ENCODE peak calls at places on chromosome 22, in five cellular contexts. K is GM12878, M is SK-N-SH, B is HepG2, A is K562. D is an unnamed sample.

GRCh38 chr22:33940741-33941140 is 20.5 kb upstream of the LARGE1 start:
- DNase-seq in K (no peak), M (no peak), B (peak), A (no peak), D (no peak)

GRCh38 chr22:31321421-31321820 is 24.7 kb downstream of the PATZ1 start:
- DNase-seq in K (no peak), M (no peak), B (no peak), A (no peak), D (no peak)

GRCh38 chr22:44827666-44828065 is 75.3 kb downstream of the ARHGAP8 start:
- DNase-seq in K (no peak), M (no peak), B (no peak), A (no peak), D (no peak)

GRCh38 chr22:49503321-49503720 is 324.4 kb downstream of the BRD1 start:
- DNase-seq in K (peak), M (no peak), B (no peak), A (no peak), D (no peak)

GRCh38 chr22:49960159-49960966 is at the start of gene PIM3:
- DNase-seq in K (peak), M (peak), B (peak), A (peak), D (peak)

GRCh38 chr22:19942886-19943664 is 1.5 kb upstream of the TXNRD2 start:
- DNase-seq in K (no peak), M (no peak), B (peak), A (no peak), D (no peak)

GRCh38 chr22:38017272-38017920 is 33.0 kb upstream of the SOX10 start:
- DNase-seq in K (no peak), M (no peak), B (no peak), A (no peak), D (no peak)

GRCh38 chr22:36166518-36167220 is 6.1 kb upstream of the APOL3 start:
- DNase-seq in K (no peak), M (no peak), B (no peak), A (no peak), D (no peak)

GRCh38 chr22:19664951-19665783 is 49.1 kb upstream of the SEPTIN5 start:
- DNase-seq in K (no peak), M (no peak), B (no peak), A (no peak), D (no peak)

GRCh38 chr22:19687561-19688300 is 26.6 kb upstream of the SEPTIN5 start:
- DNase-seq in K (no peak), M (no peak), B (no peak), A (peak), D (no peak)

GRCh38 chr22:39356464-39356863 is 6.7 kb downstream of the SYNGR1 start:
- DNase-seq in K (no peak), M (no peak), B (no peak), A (no peak), D (no peak)

GRCh38 chr22:24695958-24696511 is 78.5 kb downstream of the PIWIL3 start:
- DNase-seq in K (no peak), M (no peak), B (no peak), A (peak), D (no peak)

GRCh38 chr22:36331306-36331911 is 56.4 kb downstream of the MYH9 start:
- DNase-seq in K (peak), M (peak), B (peak), A (peak), D (peak)

GRCh38 chr22:19821523-19822300 is 33.0 kb downstream of the GNB1L start:
- DNase-seq in K (no peak), M (peak), B (no peak), A (no peak), D (peak)

GRCh38 chr22:31091106-31091975 is 10.2 kb downstream of the SMTN start:
- DNase-seq in K (no peak), M (peak), B (no peak), A (no peak), D (peak)

GRCh38 chr22:22460060-22460459 is 48.5 kb downstream of the ZNF280B start:
- DNase-seq in K (no peak), M (no peak), B (no peak), A (no peak), D (no peak)

GRCh38 chr22:35995345-35995744 is 33.3 kb downstream of the RBFOX2 start:
- DNase-seq in K (no peak), M (no peak), B (no peak), A (no peak), D (no peak)

GRCh38 chr22:19825904-19826618 is 28.6 kb downstream of the GNB1L start:
- DNase-seq in K (no peak), M (no peak), B (no peak), A (no peak), D (no peak)

GRCh38 chr22:46196268-46196667 is 45.9 kb downstream of the PPARA start:
- DNase-seq in K (no peak), M (peak), B (no peak), A (no peak), D (no peak)

GRCh38 chr22:46198274-46198673 is 47.9 kb downstream of the PPARA start:
- DNase-seq in K (no peak), M (no peak), B (no peak), A (no peak), D (no peak)

GRCh38 chr22:46192210-46192993 is 42.1 kb downstream of the PPARA start:
- DNase-seq in K (no peak), M (no peak), B (no peak), A (no peak), D (no peak)

GRCh38 chr22:46195487-46196165 is 45.3 kb downstream of the PPARA start:
- DNase-seq in K (no peak), M (no peak), B (no peak), A (no peak), D (no peak)

DNA sequence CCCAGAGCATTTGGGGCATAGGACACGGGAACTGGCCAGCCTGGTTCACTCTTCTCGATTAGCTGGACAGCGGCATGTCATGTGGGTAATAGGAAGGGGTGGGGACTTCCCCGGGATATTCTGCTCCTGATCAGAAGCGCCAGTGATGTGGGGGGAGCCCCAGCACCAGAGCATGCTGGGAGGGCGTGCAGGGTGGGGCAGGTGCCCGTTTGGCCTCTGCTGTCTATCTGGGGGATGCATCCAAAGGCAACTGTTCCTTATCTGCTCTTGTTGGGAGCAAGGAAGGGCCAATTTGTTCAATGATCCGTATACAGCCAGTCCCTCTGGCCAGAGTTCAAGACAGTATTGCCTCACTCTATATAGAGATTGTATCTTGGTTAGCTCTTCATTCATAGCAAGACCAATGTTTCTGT is 43.6 kb downstream of the PPARA start:
- DNase-seq in K (no peak), M (peak), B (no peak), A (peak), D (no peak)
- TF ChIP-seq TAF1 in K (no peak), M (no peak), B (no peak), A (no peak), D (no peak)

DNA sequence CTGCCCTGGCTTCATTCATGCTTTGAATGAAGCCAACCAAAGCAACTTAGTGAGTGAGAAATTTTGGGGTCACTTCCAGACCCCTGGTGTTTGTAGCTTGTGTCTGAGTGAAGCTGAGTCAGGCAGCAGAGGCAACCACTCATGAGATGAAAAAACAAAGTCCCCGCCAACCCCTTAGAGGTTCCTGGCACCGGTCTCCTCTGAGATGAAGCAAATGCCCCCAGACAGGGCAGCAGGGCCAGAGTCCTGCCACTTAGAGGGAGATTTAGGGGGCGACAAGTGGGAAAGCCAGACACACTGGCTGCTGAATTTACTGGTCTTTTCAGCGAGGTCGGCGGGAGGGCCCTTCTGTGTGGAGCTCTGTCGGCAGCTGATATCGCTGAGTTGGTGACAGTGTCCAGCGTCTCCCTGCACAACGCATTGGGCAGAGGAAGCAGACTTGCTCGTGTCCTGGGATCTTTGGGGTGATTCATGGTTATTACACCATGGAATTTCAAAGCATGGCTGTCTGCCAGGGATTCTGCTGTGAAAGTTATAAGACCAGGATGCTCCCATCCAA is 482.6 kb downstream of the MIAT start:
- DNase-seq in K (no peak), M (peak), B (no peak), A (no peak), D (no peak)
- TF ChIP-seq TAF1 in K (no peak), M (no peak), B (no peak), A (no peak), D (no peak)

GRCh38 chr22:42920101-42920820 is 63.2 kb upstream of the ARFGAP3 start:
- DNase-seq in K (no peak), M (no peak), B (no peak), A (no peak), D (no peak)

GRCh38 chr22:42925598-42925997 is 68.5 kb upstream of the ARFGAP3 start:
- DNase-seq in K (no peak), M (no peak), B (no peak), A (no peak), D (no peak)

GRCh38 chr22:42921301-42921700 is 64.2 kb upstream of the ARFGAP3 start:
- DNase-seq in K (no peak), M (no peak), B (no peak), A (no peak), D (no peak)

GRCh38 chr22:42924436-42924835 is 67.4 kb upstream of the ARFGAP3 start:
- DNase-seq in K (no peak), M (no peak), B (no peak), A (no peak), D (no peak)

GRCh38 chr22:42922374-42923177 is 65.5 kb upstream of the ARFGAP3 start:
- DNase-seq in K (no peak), M (no peak), B (no peak), A (no peak), D (no peak)
- TF ChIP-seq TAF1 in K (no peak), M (no peak), B (no peak), A (no peak), D (no peak)

DNA sequence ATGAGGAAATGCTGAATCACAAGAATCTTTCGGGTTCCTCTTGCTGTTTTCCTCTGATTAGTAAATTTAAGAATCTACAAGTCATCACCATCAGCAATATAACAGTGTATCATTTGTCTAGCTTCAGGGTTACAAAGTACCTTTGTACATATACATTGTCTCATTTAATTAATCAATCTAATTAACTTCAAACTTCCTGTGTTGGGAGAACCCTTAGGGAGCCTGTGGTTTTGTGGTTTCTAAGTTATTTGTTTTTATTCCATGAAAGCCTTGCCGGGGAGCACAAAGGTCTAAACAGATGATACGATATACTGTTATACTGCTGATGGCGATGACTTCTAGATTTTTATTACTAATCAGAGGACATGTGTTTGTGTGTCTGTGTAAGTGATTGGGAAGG is 41.0 kb downstream of the TIMP3 start:
- DNase-seq in K (no peak), M (no peak), B (no peak), A (no peak), D (no peak)
- TF ChIP-seq TAF1 in K (no peak), M (no peak), B (no peak), A (no peak), D (no peak)